ENCODE peak calls at places on chromosomes 11 and 22, in eight cellular contexts. One of them, this sample, is unnamed.
A peak's percentile ranks its signal among the peaks of the same experiment; 100 is the strongest.

GRCh38 chr11:122333476-122333875 is 217.5 kb upstream of the BLID start:
- DNase-seq in sigmoid colon: no peak
- DNase-seq in IMR-90: no peak
- DNase-seq in mesenchymal stem cell: no peak
- DNase-seq in colonic mucosa: no peak
- DNase-seq in cardiac fibroblast: no peak
- DNase-seq in SK-N-SH: no peak
- DNase-seq in uterus: no peak
- DNase-seq in this sample: no peak

GRCh38 chr11:64885367-64886286 is 7.2 kb upstream of the EHD1 start:
- DNase-seq in mesenchymal stem cell: peak; percentile 95
- DNase-seq in SK-N-SH: no peak
- DNase-seq in sigmoid colon: no peak
- DNase-seq in cardiac fibroblast: peak; percentile 91
- DNase-seq in IMR-90: peak; percentile 94
- DNase-seq in uterus: no peak
- DNase-seq in colonic mucosa: peak; percentile 37
- DNase-seq in this sample: peak; percentile 58

GRCh38 chr11:117907276-117908110 is 21.7 kb downstream of the TMPRSS13 start:
- DNase-seq in uterus: peak; percentile 97
- DNase-seq in IMR-90: peak; percentile 81
- DNase-seq in cardiac fibroblast: peak; percentile 90
- DNase-seq in SK-N-SH: peak; percentile 74
- DNase-seq in mesenchymal stem cell: peak; percentile 98
- DNase-seq in colonic mucosa: peak; percentile 94
- DNase-seq in sigmoid colon: peak; percentile 92
- DNase-seq in this sample: peak; percentile 90

GRCh38 chr22:49930596-49931412 is 12.4 kb downstream of the CRELD2 start:
- DNase-seq in cardiac fibroblast: peak; percentile 76
- DNase-seq in SK-N-SH: peak; percentile 74
- DNase-seq in uterus: no peak
- DNase-seq in sigmoid colon: no peak
- DNase-seq in IMR-90: peak; percentile 66
- DNase-seq in colonic mucosa: peak; percentile 85
- DNase-seq in mesenchymal stem cell: peak; percentile 73
- DNase-seq in this sample: peak; percentile 43

GRCh38 chr22:26474687-26475086 is 8.9 kb downstream of the HPS4 start:
- DNase-seq in SK-N-SH: no peak
- DNase-seq in mesenchymal stem cell: peak; percentile 11
- DNase-seq in cardiac fibroblast: no peak
- DNase-seq in colonic mucosa: no peak
- DNase-seq in IMR-90: no peak
- DNase-seq in uterus: no peak
- DNase-seq in sigmoid colon: no peak
- DNase-seq in this sample: peak; percentile 5

GRCh38 chr22:27231266-27231665 is 570.3 kb downstream of the MN1 start:
- DNase-seq in uterus: no peak
- DNase-seq in SK-N-SH: no peak
- DNase-seq in mesenchymal stem cell: no peak
- DNase-seq in sigmoid colon: no peak
- DNase-seq in colonic mucosa: no peak
- DNase-seq in IMR-90: no peak
- DNase-seq in cardiac fibroblast: no peak
- DNase-seq in this sample: no peak

GRCh38 chr11:128981254-128981653 is 38.6 kb upstream of the TP53AIP1 start:
- DNase-seq in uterus: no peak
- DNase-seq in colonic mucosa: no peak
- DNase-seq in IMR-90: no peak
- DNase-seq in cardiac fibroblast: no peak
- DNase-seq in sigmoid colon: no peak
- DNase-seq in SK-N-SH: no peak
- DNase-seq in mesenchymal stem cell: peak; percentile 18
- DNase-seq in this sample: no peak

GRCh38 chr11:114183041-114183511 is 113.1 kb upstream of the NNMT start:
- DNase-seq in colonic mucosa: no peak
- DNase-seq in uterus: peak; percentile 65
- DNase-seq in cardiac fibroblast: no peak
- DNase-seq in mesenchymal stem cell: peak; percentile 17
- DNase-seq in sigmoid colon: peak; percentile 93
- DNase-seq in SK-N-SH: no peak
- DNase-seq in IMR-90: no peak
- DNase-seq in this sample: no peak

GRCh38 chr11:66204412-66204811 is 64.0 kb upstream of the RAB1B start:
- DNase-seq in colonic mucosa: no peak
- DNase-seq in IMR-90: no peak
- DNase-seq in sigmoid colon: no peak
- DNase-seq in mesenchymal stem cell: no peak
- DNase-seq in SK-N-SH: no peak
- DNase-seq in uterus: no peak
- DNase-seq in cardiac fibroblast: no peak
- DNase-seq in this sample: no peak

GRCh38 chr11:12749442-12749841 is 75.2 kb downstream of the TEAD1 start:
- DNase-seq in colonic mucosa: no peak
- DNase-seq in SK-N-SH: no peak
- DNase-seq in sigmoid colon: no peak
- DNase-seq in uterus: no peak
- DNase-seq in IMR-90: no peak
- DNase-seq in cardiac fibroblast: no peak
- DNase-seq in mesenchymal stem cell: no peak
- DNase-seq in this sample: no peak

GRCh38 chr11:134466035-134466908 is 54.2 kb upstream of the B3GAT1 start:
- DNase-seq in sigmoid colon: peak; percentile 27
- DNase-seq in cardiac fibroblast: no peak
- DNase-seq in IMR-90: no peak
- DNase-seq in SK-N-SH: no peak
- DNase-seq in mesenchymal stem cell: no peak
- DNase-seq in colonic mucosa: peak; percentile 72
- DNase-seq in uterus: no peak
- DNase-seq in this sample: no peak

GRCh38 chr11:707817-708420 is 1.9 kb downstream of the EPS8L2 start:
- DNase-seq in uterus: no peak
- DNase-seq in mesenchymal stem cell: no peak
- DNase-seq in IMR-90: no peak
- DNase-seq in cardiac fibroblast: no peak
- DNase-seq in sigmoid colon: no peak
- DNase-seq in SK-N-SH: peak; percentile 37
- DNase-seq in colonic mucosa: peak; percentile 36
- DNase-seq in this sample: no peak
- H3K4me3 ChIP-seq in uterus: no peak overlapping the region
- H3K4me3 ChIP-seq in mesenchymal stem cell: peak overlapping the region; percentile 22
- H3K4me3 ChIP-seq in IMR-90: no peak overlapping the region
- H3K4me3 ChIP-seq in cardiac fibroblast: no peak overlapping the region
- H3K4me3 ChIP-seq in sigmoid colon: no peak overlapping the region
- H3K4me3 ChIP-seq in SK-N-SH: no peak overlapping the region
- H3K4me3 ChIP-seq in colonic mucosa: peak overlapping the region; percentile 71
- H3K4me3 ChIP-seq in this sample: no peak overlapping the region

GRCh38 chr11:34250732-34251639 is 106.8 kb downstream of the ABTB2 start:
- DNase-seq in SK-N-SH: peak; percentile 57
- DNase-seq in IMR-90: peak; percentile 7
- DNase-seq in mesenchymal stem cell: no peak
- DNase-seq in colonic mucosa: peak; percentile 40
- DNase-seq in cardiac fibroblast: peak; percentile 41
- DNase-seq in sigmoid colon: no peak
- DNase-seq in uterus: no peak
- DNase-seq in this sample: no peak
- H3K4me3 ChIP-seq in SK-N-SH: peak overlapping the region; percentile 2
- H3K4me3 ChIP-seq in IMR-90: peak overlapping the region; percentile 5
- H3K4me3 ChIP-seq in mesenchymal stem cell: peak overlapping the region; percentile 46
- H3K4me3 ChIP-seq in colonic mucosa: no peak overlapping the region
- H3K4me3 ChIP-seq in cardiac fibroblast: peak overlapping the region; percentile 12
- H3K4me3 ChIP-seq in sigmoid colon: no peak overlapping the region
- H3K4me3 ChIP-seq in uterus: no peak overlapping the region
- H3K4me3 ChIP-seq in this sample: peak overlapping the region; percentile 28

GRCh38 chr11:77147668-77148321 is 19.7 kb downstream of the MYO7A start:
- DNase-seq in mesenchymal stem cell: no peak
- DNase-seq in colonic mucosa: peak; percentile 60
- DNase-seq in IMR-90: no peak
- DNase-seq in SK-N-SH: no peak
- DNase-seq in uterus: no peak
- DNase-seq in sigmoid colon: no peak
- DNase-seq in cardiac fibroblast: no peak
- DNase-seq in this sample: peak; percentile 67
- H3K4me3 ChIP-seq in mesenchymal stem cell: no peak overlapping the region
- H3K4me3 ChIP-seq in colonic mucosa: peak overlapping the region; percentile 17
- H3K4me3 ChIP-seq in IMR-90: no peak overlapping the region
- H3K4me3 ChIP-seq in SK-N-SH: no peak overlapping the region
- H3K4me3 ChIP-seq in uterus: peak overlapping the region; percentile 21
- H3K4me3 ChIP-seq in sigmoid colon: no peak overlapping the region
- H3K4me3 ChIP-seq in cardiac fibroblast: no peak overlapping the region
- H3K4me3 ChIP-seq in this sample: no peak overlapping the region

GRCh38 chr22:19893363-19893762 is 38.7 kb upstream of the GNB1L start:
- DNase-seq in uterus: no peak
- DNase-seq in sigmoid colon: no peak
- DNase-seq in IMR-90: no peak
- DNase-seq in mesenchymal stem cell: no peak
- DNase-seq in colonic mucosa: no peak
- DNase-seq in SK-N-SH: no peak
- DNase-seq in cardiac fibroblast: no peak
- DNase-seq in this sample: no peak

GRCh38 chr22:19892925-19893324 is 38.3 kb upstream of the GNB1L start:
- DNase-seq in colonic mucosa: no peak
- DNase-seq in SK-N-SH: no peak
- DNase-seq in sigmoid colon: no peak
- DNase-seq in mesenchymal stem cell: peak; percentile 46
- DNase-seq in uterus: no peak
- DNase-seq in IMR-90: peak; percentile 33
- DNase-seq in cardiac fibroblast: no peak
- DNase-seq in this sample: no peak

GRCh38 chr22:19890502-19891349 is 36.1 kb upstream of the GNB1L start:
- DNase-seq in IMR-90: no peak
- DNase-seq in SK-N-SH: peak; percentile 60
- DNase-seq in mesenchymal stem cell: no peak
- DNase-seq in sigmoid colon: no peak
- DNase-seq in uterus: no peak
- DNase-seq in colonic mucosa: no peak
- DNase-seq in cardiac fibroblast: no peak
- DNase-seq in this sample: no peak

GRCh38 chr22:19891350-19892248 is 36.9 kb upstream of the GNB1L start:
- DNase-seq in SK-N-SH: peak; percentile 89
- DNase-seq in cardiac fibroblast: peak; percentile 62
- DNase-seq in IMR-90: peak; percentile 89
- DNase-seq in mesenchymal stem cell: peak; percentile 79
- DNase-seq in colonic mucosa: no peak
- DNase-seq in sigmoid colon: no peak
- DNase-seq in uterus: peak; percentile 35
- DNase-seq in this sample: peak; percentile 84

DNA sequence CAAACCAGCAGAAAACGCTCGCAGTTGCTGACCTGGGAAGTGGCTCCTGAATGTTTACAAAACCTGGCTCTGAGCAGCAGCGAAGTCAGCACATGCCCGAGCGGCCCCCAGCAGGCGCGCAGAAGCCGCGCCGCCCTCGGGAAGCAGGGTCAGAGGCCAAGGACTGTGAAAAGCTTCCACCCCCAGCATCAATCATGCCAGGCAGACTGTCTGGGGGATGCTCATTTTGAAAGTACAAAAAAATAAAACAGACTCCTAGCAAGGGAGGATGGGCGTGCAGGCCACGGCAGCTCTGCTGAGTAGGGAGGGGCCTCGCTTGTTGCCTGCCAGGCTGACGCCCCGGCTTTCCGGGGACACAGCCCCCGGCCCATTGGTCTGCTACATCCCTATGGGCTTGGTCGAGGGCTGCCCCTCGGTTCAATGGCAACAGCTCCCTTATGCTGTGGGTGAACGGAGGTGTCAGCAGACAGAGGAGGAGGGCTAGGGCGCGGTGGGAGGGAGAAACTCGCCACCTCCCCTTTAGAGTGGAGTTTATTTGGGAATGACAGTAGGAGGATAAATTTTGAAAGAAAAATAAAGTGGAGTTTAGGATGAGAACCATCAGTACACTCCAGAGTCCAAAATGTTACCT is 37.7 kb upstream of the GNB1L start:
- DNase-seq in cardiac fibroblast: peak; percentile 64
- DNase-seq in SK-N-SH: peak; percentile 79
- DNase-seq in IMR-90: peak; percentile 53
- DNase-seq in mesenchymal stem cell: peak; percentile 56
- DNase-seq in sigmoid colon: no peak
- DNase-seq in colonic mucosa: no peak
- DNase-seq in uterus: peak; percentile 47
- DNase-seq in this sample: peak; percentile 46
- H3K4me3 ChIP-seq in cardiac fibroblast: no peak overlapping the region
- H3K4me3 ChIP-seq in SK-N-SH: no peak overlapping the region
- H3K4me3 ChIP-seq in IMR-90: no peak overlapping the region
- H3K4me3 ChIP-seq in mesenchymal stem cell: no peak overlapping the region
- H3K4me3 ChIP-seq in sigmoid colon: no peak overlapping the region
- H3K4me3 ChIP-seq in colonic mucosa: no peak overlapping the region
- H3K4me3 ChIP-seq in uterus: peak overlapping the region; percentile 2
- H3K4me3 ChIP-seq in this sample: no peak overlapping the region

GRCh38 chr11:36010010-36010740 is 66.3 kb downstream of the LDLRAD3 start:
- DNase-seq in SK-N-SH: no peak
- DNase-seq in cardiac fibroblast: peak; percentile 48
- DNase-seq in IMR-90: peak; percentile 57
- DNase-seq in sigmoid colon: no peak
- DNase-seq in uterus: no peak
- DNase-seq in mesenchymal stem cell: peak; percentile 23
- DNase-seq in colonic mucosa: no peak
- DNase-seq in this sample: peak; percentile 53
- H3K4me3 ChIP-seq in SK-N-SH: no peak overlapping the region
- H3K4me3 ChIP-seq in cardiac fibroblast: peak overlapping the region; percentile 12
- H3K4me3 ChIP-seq in IMR-90: no peak overlapping the region
- H3K4me3 ChIP-seq in sigmoid colon: no peak overlapping the region
- H3K4me3 ChIP-seq in uterus: no peak overlapping the region
- H3K4me3 ChIP-seq in mesenchymal stem cell: no peak overlapping the region
- H3K4me3 ChIP-seq in colonic mucosa: no peak overlapping the region
- H3K4me3 ChIP-seq in this sample: no peak overlapping the region

GRCh38 chr11:2777871-2778629 is 78.3 kb upstream of the KCNQ1OT1 start:
- DNase-seq in uterus: peak; percentile 33
- DNase-seq in colonic mucosa: peak; percentile 22
- DNase-seq in cardiac fibroblast: no peak
- DNase-seq in sigmoid colon: peak; percentile 69
- DNase-seq in SK-N-SH: peak; percentile 66
- DNase-seq in mesenchymal stem cell: no peak
- DNase-seq in IMR-90: no peak
- DNase-seq in this sample: no peak
- H3K4me3 ChIP-seq in uterus: no peak overlapping the region
- H3K4me3 ChIP-seq in colonic mucosa: no peak overlapping the region
- H3K4me3 ChIP-seq in cardiac fibroblast: no peak overlapping the region
- H3K4me3 ChIP-seq in sigmoid colon: no peak overlapping the region
- H3K4me3 ChIP-seq in SK-N-SH: peak overlapping the region; percentile 4
- H3K4me3 ChIP-seq in mesenchymal stem cell: no peak overlapping the region
- H3K4me3 ChIP-seq in IMR-90: no peak overlapping the region
- H3K4me3 ChIP-seq in this sample: no peak overlapping the region

This sample was measured in astrocyte of the spinal cord.